ENCODE peak calls at places on chromosomes 1 and 21, in four cellular contexts. R, T, H and O are unnamed samples.

GRCh38 chr21:35738342-35738961 is 321.9 kb downstream of the SETD4 start:
- DNase-seq in H (no peak), R (no peak), T (no peak), O (no peak)

GRCh38 chr1:115183711-115184259 is 94.5 kb upstream of the TSPAN2 start:
- DNase-seq in T (no peak), R (no peak), H (no peak), O (no peak)

GRCh38 chr1:10628685-10629084 is 153.9 kb downstream of the PEX14 start:
- DNase-seq in R (no peak), H (no peak), T (no peak), O (no peak)

GRCh38 chr21:37028579-37028978 is 22.1 kb downstream of the RIPPLY3 start:
- DNase-seq in T (no peak), H (no peak), R (no peak), O (no peak)

GRCh38 chr1:116474921-116475849 is 95.6 kb downstream of the CD58 start:
- DNase-seq in T (no peak), R (no peak), H (no peak), O (no peak)

GRCh38 chr1:17671741-17672140 is 83.4 kb upstream of the ACTL8 start:
- DNase-seq in T (no peak), H (no peak), R (peak), O (no peak)

GRCh38 chr1:43603004-43603403 is 46.9 kb upstream of the KDM4A start:
- DNase-seq in T (no peak), R (no peak), H (no peak), O (no peak)

GRCh38 chr1:51915958-51916357 is 37.4 kb upstream of the NRDC start:
- DNase-seq in R (no peak), H (no peak), T (no peak), O (no peak)

GRCh38 chr1:248817065-248817464 is 8.7 kb downstream of the SH3BP5L start:
- DNase-seq in T (peak), R (no peak), H (no peak), O (no peak)

GRCh38 chr21:44255519-44255981 is 6.1 kb downstream of the DNMT3L start:
- DNase-seq in T (no peak), R (no peak), H (no peak), O (no peak)

GRCh38 chr21:41895643-41896493 is 16.7 kb upstream of the PRDM15 start:
- DNase-seq in H (no peak), R (peak), T (no peak), O (peak)

GRCh38 chr1:18556364-18556763 is 74.3 kb upstream of the PAX7 start:
- DNase-seq in H (no peak), T (no peak), R (no peak), O (no peak)

GRCh38 chr1:67525053-67525760 is 95.0 kb upstream of the SERBP1 start:
- DNase-seq in H (no peak), T (no peak), R (no peak), O (no peak)

GRCh38 chr1:153775432-153776311 is 465 bp downstream of the SLC27A3 start:
- DNase-seq in R (peak), H (no peak), T (peak), O (peak)

GRCh38 chr1:228374711-228375577 is 31.7 kb downstream of the TRIM11 start:
- DNase-seq in R (no peak), H (no peak), T (no peak), O (no peak)

GRCh38 chr1:192160186-192160585 is 1.9 kb downstream of the RGS18 start:
- DNase-seq in T (no peak), H (no peak), R (no peak), O (no peak)

GRCh38 chr1:151443846-151444790 is 15.2 kb downstream of the POGZ start:
- DNase-seq in R (peak), H (peak), T (peak), O (no peak)

GRCh38 chr1:223716302-223716862 is 4.0 kb downstream of the CAPN2 start:
- DNase-seq in H (peak), R (no peak), T (peak), O (peak)

GRCh38 chr1:66764994-66765578 is 12.8 kb downstream of the DYNLT5 start:
- DNase-seq in H (no peak), T (peak), R (peak), O (no peak)

GRCh38 chr1:86436041-86436440 is 12.1 kb downstream of the CLCA2 start:
- DNase-seq in T (no peak), R (no peak), H (no peak), O (no peak)
- TF ChIP-seq SPI1 in T (no peak), R (no peak), H (no peak), O (no peak)

GRCh38 chr1:173536254-173536653 is 59.1 kb downstream of the PRDX6 start:
- DNase-seq in T (no peak), H (no peak), R (no peak), O (no peak)
- TF ChIP-seq POLR2AphosphoS5 in T (no peak), H (no peak), R (no peak), O (no peak)

DNA sequence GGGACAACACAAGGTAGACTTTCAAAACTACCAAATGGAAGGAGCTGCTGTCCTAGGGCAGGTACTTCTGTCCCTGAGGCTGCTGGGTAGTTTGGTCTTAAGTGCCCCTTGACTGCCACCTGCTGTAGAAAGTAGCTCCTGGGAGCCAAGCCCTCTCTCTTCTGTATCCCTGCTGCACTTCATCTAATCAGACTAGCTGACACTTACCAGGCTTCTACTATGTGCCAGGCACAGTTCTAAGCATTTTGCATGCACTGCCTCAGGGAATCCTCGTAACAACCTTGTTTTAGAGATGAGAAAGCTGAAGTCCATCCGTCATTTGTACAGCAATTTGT is 15.9 kb upstream of the SRSF4 start:
- DNase-seq in T (peak), R (peak), H (no peak), O (peak)
- TF ChIP-seq SPI1 in T (no peak), R (no peak), H (no peak), O (no peak)

GRCh38 chr1:54363925-54364324 is 42.3 kb downstream of the SSBP3 start:
- DNase-seq in R (no peak), H (no peak), T (no peak), O (no peak)

GRCh38 chr1:54362881-54363340 is 43.3 kb downstream of the SSBP3 start:
- DNase-seq in T (no peak), H (no peak), R (peak), O (no peak)

GRCh38 chr1:54364613-54365012 is 41.6 kb downstream of the SSBP3 start:
- DNase-seq in R (no peak), H (no peak), T (no peak), O (no peak)

GRCh38 chr1:54365847-54366246 is 40.3 kb downstream of the SSBP3 start:
- DNase-seq in H (no peak), R (no peak), T (no peak), O (no peak)

GRCh38 chr1:54365020-54365797 is 41.0 kb downstream of the SSBP3 start:
- DNase-seq in H (no peak), T (peak), R (no peak), O (no peak)
- TF ChIP-seq POLR2AphosphoS5 in H (no peak), T (no peak), R (no peak), O (no peak)

GRCh38 chr1:236024655-236025054 is 40.2 kb downstream of the NID1 start:
- DNase-seq in R (no peak), H (no peak), T (peak), O (no peak)
- TF ChIP-seq SPI1 in R (no peak), H (no peak), T (no peak), O (no peak)